ENCODE peak calls at places on chromosomes 13 and 19, in nine cellular contexts. H, O, V, J, C, E, S, K and D are unnamed samples.

GRCh38 chr19:33214621-33215020 is 11.0 kb downstream of the SLC7A10 start:
- DNase-seq in O (no peak), H (no peak), K (no peak), E (peak; percentile 66), S (no peak), C (no peak), V (no peak), J (no peak), D (no peak)

GRCh38 chr13:85693889-85694511 is 105.2 kb downstream of the SLITRK6 start:
- DNase-seq in O (no peak), J (no peak), C (no peak), H (no peak), S (no peak), V (no peak), K (no peak), E (peak; percentile 3), D (no peak)

GRCh38 chr19:3575260-3575741 is 2.6 kb downstream of the HMG20B start:
- DNase-seq in S (no peak), J (no peak), C (no peak), H (peak; percentile 42), V (no peak), K (peak; percentile 83), O (no peak), E (no peak), D (no peak)

GRCh38 chr13:45393941-45394570 is 24.1 kb downstream of the SLC25A30 start:
- DNase-seq in E (peak; percentile 58), C (peak; percentile 43), O (no peak), H (peak; percentile 48), J (no peak), V (no peak), S (no peak), K (peak; percentile 49), D (peak; percentile 41)

GRCh38 chr19:15173746-15174404 is 26.9 kb downstream of the NOTCH3 start:
- DNase-seq in C (no peak), E (no peak), J (no peak), H (no peak), S (no peak), V (no peak), O (no peak), K (no peak), D (no peak)

GRCh38 chr19:48752511-48753365 is at the start of gene FUT1:
- DNase-seq in J (no peak), O (no peak), C (peak; percentile 92), K (peak; percentile 94), E (no peak), V (no peak), H (peak; percentile 95), S (peak; percentile 72), D (peak; percentile 76)

GRCh38 chr13:114148521-114148855 is 16.1 kb upstream of the RASA3 start:
- DNase-seq in O (no peak), V (no peak), J (no peak), K (no peak), S (no peak), C (peak; percentile 53), E (no peak), H (peak; percentile 51), D (peak; percentile 64)

GRCh38 chr13:83453723-83454122 is 428.6 kb downstream of the SLITRK1 start:
- DNase-seq in O (no peak), V (no peak), K (no peak), C (no peak), H (no peak), S (no peak), J (no peak), E (no peak), D (no peak)

GRCh38 chr13:86080340-86080995 is 281.2 kb upstream of the SLITRK6 start:
- DNase-seq in S (no peak), H (no peak), E (no peak), V (no peak), O (no peak), C (no peak), J (no peak), K (no peak), D (no peak)

GRCh38 chr13:43354147-43354945 is 331.0 kb downstream of the DNAJC15 start:
- DNase-seq in E (no peak), V (no peak), S (no peak), C (no peak), O (no peak), J (no peak), H (no peak), K (no peak), D (no peak)

GRCh38 chr19:6551607-6552450 is 21.0 kb downstream of the TNFSF9 start:
- DNase-seq in O (no peak), C (no peak), E (peak; percentile 64), J (no peak), V (no peak), H (no peak), S (no peak), K (peak; percentile 86), D (peak; percentile 35)

GRCh38 chr13:112932971-112933370 is 36.0 kb upstream of the MCF2L start:
- DNase-seq in C (no peak), E (no peak), S (peak; percentile 46), O (no peak), H (no peak), K (no peak), J (no peak), V (no peak), D (no peak)
- TF ChIP-seq EP300 in C (no peak), E (no peak), S (no peak), O (no peak), H (no peak), K (no peak), J (no peak), V (no peak), D (no peak)

DNA sequence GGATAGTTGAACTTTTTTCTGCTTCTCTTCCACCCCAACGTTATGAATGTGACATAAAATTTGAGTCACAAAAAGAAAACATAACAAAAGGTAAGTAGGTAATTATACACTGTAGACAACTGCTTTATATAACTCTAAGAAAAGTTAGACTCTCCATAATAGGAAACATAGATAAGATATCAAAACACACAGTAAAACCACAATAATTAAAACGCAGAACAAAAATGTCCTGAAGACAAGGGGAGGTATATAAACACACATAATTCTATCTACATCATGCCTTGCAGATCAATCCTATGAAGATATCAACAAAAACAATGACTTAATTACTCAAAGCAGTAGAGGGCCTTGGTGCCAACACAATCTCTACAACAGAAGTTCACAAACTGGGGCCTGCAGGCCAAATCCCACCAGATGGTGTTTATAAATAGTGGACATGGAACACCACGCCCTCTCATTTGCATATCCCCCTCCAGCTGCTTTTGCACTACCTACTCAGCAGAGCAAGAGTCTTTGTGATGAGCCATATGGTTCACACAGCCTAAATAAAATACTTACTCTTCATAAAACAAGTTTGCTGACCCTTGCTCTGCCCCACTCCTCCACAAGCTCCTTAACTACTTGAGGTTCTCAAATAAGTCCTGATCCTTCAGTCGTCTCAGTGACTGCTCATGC is 254.7 kb downstream of the KLF12 start:
- DNase-seq in K (no peak), S (no peak), C (no peak), H (no peak), J (no peak), V (no peak), O (no peak), E (no peak), D (no peak)
- TF ChIP-seq EP300 in K (no peak), S (no peak), C (no peak), H (no peak), J (no peak), V (no peak), O (no peak), E (no peak), D (no peak)

DNA sequence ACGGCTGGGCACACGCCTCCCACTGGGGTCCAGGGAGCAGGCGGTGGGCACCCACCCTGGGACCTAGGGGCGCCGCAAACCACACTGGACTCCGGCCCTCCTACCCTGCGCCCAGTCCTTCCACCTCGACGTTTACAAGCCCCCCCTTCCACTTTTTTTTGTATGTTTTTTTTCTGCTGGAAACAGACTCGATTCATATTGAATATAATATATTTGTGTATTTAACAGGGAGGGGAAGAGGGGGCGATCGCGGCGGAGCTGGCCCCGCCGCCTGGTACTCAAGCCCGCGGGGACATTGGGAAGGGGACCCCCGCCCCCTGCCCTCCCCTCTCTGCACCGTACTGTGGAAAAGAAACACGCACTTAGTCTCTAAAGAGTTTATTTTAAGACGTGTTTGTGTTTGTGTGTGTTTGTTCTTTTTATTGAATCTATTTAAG is 1.6 kb downstream of the JUNB start:
- DNase-seq in H (no peak), J (no peak), S (no peak), E (no peak), O (peak; percentile 25), K (no peak), V (no peak), C (no peak), D (peak; percentile 57)
- TF ChIP-seq EP300 in H (no peak), J (no peak), S (no peak), E (no peak), O (no peak), K (no peak), V (no peak), C (no peak), D (no peak)

GRCh38 chr13:49810825-49811526 is 18.5 kb upstream of the KPNA3 start:
- DNase-seq in S (no peak), H (no peak), E (no peak), J (no peak), V (no peak), C (no peak), O (peak; percentile 17), K (no peak), D (no peak)
- TF ChIP-seq EP300 in S (no peak), H (no peak), E (no peak), J (no peak), V (no peak), C (no peak), O (no peak), K (no peak), D (no peak)

GRCh38 chr19:917323-918151 is at the start of gene KISS1R:
- DNase-seq in H (peak; percentile 44), S (no peak), C (peak; percentile 62), J (no peak), V (no peak), K (peak; percentile 91), E (peak; percentile 51), O (no peak), D (no peak)

GRCh38 chr19:919157-920050 is 2.3 kb downstream of the KISS1R start:
- DNase-seq in S (no peak), E (no peak), V (no peak), J (no peak), C (no peak), H (no peak), K (peak; percentile 73), O (no peak), D (no peak)

GRCh38 chr19:920051-920857 is 3.1 kb downstream of the KISS1R start:
- DNase-seq in O (no peak), J (no peak), S (no peak), K (peak; percentile 76), E (no peak), V (no peak), C (no peak), H (no peak), D (no peak)

GRCh38 chr19:918152-918437 is 962 bp downstream of the KISS1R start:
- DNase-seq in S (no peak), H (no peak), O (no peak), E (no peak), J (no peak), K (no peak), V (no peak), C (no peak), D (no peak)

GRCh38 chr19:918481-919156 is 1.5 kb downstream of the KISS1R start:
- DNase-seq in K (no peak), E (no peak), J (no peak), C (no peak), S (no peak), O (no peak), H (no peak), V (no peak), D (no peak)
- TF ChIP-seq EP300 in K (no peak), E (no peak), J (no peak), C (no peak), S (no peak), O (no peak), H (no peak), V (no peak), D (no peak)